ENCODE peak calls at places on chromosomes 13 and 19, in nine cellular contexts. A, J, E, G, L, Q, S, W and K are unnamed samples.

GRCh38 chr19:41413947-41414346 is 13.2 kb downstream of the B3GNT8 start:
- DNase-seq in S (no peak), G (no peak), J (no peak), A (no peak), W (no peak), L (no peak), Q (no peak), E (no peak), K (no peak)

GRCh38 chr13:59834801-59835200 is 328.9 kb downstream of the DIAPH3 start:
- DNase-seq in G (no peak), S (no peak), L (peak), J (no peak), W (no peak), A (no peak), Q (no peak), E (no peak), K (no peak)

GRCh38 chr13:100129605-100130004 is 40.7 kb downstream of the PCCA start:
- DNase-seq in A (no peak), G (no peak), S (no peak), J (no peak), L (no peak), E (no peak), W (peak), Q (no peak), K (no peak)

GRCh38 chr19:42455621-42456081 is 12.9 kb upstream of the CXCL17 start:
- DNase-seq in W (no peak), G (no peak), L (no peak), A (no peak), S (no peak), J (peak), Q (no peak), E (no peak), K (no peak)

GRCh38 chr19:36031308-36031707 is 1.4 kb downstream of the CLIP3 start:
- DNase-seq in G (no peak), A (no peak), J (no peak), L (no peak), S (no peak), Q (no peak), W (no peak), E (no peak), K (no peak)

GRCh38 chr13:83716121-83716520 is 166.2 kb downstream of the SLITRK1 start:
- DNase-seq in E (no peak), J (no peak), S (no peak), Q (no peak), G (no peak), A (no peak), L (no peak), W (no peak), K (no peak)

GRCh38 chr13:30708541-30708940 is 26.8 kb upstream of the ALOX5AP start:
- DNase-seq in E (no peak), W (no peak), S (no peak), A (no peak), G (no peak), J (no peak), Q (no peak), L (peak), K (no peak)

GRCh38 chr19:4379383-4380253 is 20.7 kb downstream of the SH3GL1 start:
- DNase-seq in G (no peak), E (no peak), A (peak), L (peak), J (no peak), W (no peak), S (no peak), Q (peak), K (peak)

GRCh38 chr13:113105032-113105993 is at the start of gene F7:
- DNase-seq in W (no peak), J (no peak), L (peak), G (peak), E (no peak), S (no peak), A (no peak), Q (no peak), K (no peak)

GRCh38 chr19:17145546-17146497 is 69.3 kb upstream of the USE1 start:
- DNase-seq in A (no peak), J (no peak), L (no peak), S (no peak), E (no peak), G (no peak), Q (no peak), W (no peak), K (no peak)
- TF ChIP-seq POLR2A in A (no peak), J (no peak), L (no peak), S (no peak), E (no peak), G (no peak), Q (no peak), W (no peak), K (no peak)

GRCh38 chr19:55640577-55641375 is at the start of gene ZNF580:
- DNase-seq in A (peak), S (peak), J (peak), E (peak), L (peak), W (peak), Q (peak), G (peak), K (peak)

GRCh38 chr19:55643003-55643732 is at the start of gene ZNF581:
- DNase-seq in A (peak), L (peak), W (peak), Q (peak), E (peak), S (peak), J (peak), G (peak), K (peak)

GRCh38 chr19:55643733-55644116 is 276 bp downstream of the ZNF581 start:
- DNase-seq in G (no peak), A (no peak), E (no peak), Q (no peak), W (no peak), L (no peak), J (peak), S (peak), K (no peak)

GRCh38 chr19:55641376-55642152 is 762 bp downstream of the ZNF580 start:
- DNase-seq in G (no peak), Q (no peak), J (no peak), L (peak), E (no peak), S (no peak), A (no peak), W (no peak), K (peak)

DNA sequence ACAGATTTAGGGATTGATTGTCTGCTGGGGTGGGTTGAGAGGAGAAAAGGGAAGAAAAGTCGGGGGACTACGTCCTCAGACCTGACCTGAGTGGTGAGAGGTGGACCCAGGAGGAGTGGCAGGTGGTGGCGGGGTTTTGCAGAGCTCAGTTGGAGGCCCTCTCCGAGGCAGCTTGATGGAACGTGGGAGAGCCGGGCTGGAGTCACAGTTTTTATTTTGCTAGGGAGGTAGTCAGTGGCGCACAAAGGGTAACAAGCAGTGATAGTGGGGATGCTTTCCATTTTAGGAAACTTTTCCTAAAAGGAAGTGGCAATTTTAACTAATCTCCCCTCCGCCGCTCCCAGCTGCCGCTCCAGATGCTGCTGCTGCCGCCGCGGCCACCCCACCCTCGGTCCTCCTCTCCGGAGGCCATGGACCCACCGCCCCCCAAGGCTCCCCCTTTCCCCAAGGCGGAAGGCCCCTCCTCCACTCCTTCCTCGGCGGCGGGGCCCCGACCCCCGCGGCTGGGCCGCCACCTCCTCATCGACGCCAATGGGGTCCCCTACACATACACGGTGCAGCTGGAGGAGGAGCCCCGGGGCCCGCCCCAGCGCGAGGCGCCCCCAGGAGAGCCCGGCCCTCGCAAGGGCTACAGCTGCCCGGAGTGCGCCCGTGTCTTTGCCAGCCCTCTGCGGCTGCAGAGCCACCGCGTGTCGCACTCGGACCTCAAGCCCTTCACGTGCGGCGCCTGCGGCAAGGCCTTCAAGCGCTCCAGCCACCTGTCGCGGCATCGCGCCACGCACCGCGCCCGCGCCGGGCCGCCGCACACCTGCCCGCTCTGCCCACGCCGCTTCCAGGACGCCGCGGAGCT is 1.1 kb upstream of the ZNF581 start:
- DNase-seq in J (peak), E (no peak), A (no peak), Q (no peak), L (no peak), W (no peak), G (no peak), S (peak), K (peak)
- TF ChIP-seq POLR2A in J (peak), E (no peak), A (peak), Q (no peak), L (no peak), W (no peak), G (no peak), S (no peak), K (no peak)

GRCh38 chr19:7789447-7789846 is 26.4 kb downstream of the CLEC4M start:
- DNase-seq in A (no peak), G (no peak), L (no peak), W (no peak), Q (no peak), J (no peak), S (no peak), E (no peak), K (no peak)
- TF ChIP-seq POLR2A in A (no peak), G (no peak), L (no peak), W (no peak), Q (no peak), J (no peak), S (no peak), E (no peak), K (no peak)

DNA sequence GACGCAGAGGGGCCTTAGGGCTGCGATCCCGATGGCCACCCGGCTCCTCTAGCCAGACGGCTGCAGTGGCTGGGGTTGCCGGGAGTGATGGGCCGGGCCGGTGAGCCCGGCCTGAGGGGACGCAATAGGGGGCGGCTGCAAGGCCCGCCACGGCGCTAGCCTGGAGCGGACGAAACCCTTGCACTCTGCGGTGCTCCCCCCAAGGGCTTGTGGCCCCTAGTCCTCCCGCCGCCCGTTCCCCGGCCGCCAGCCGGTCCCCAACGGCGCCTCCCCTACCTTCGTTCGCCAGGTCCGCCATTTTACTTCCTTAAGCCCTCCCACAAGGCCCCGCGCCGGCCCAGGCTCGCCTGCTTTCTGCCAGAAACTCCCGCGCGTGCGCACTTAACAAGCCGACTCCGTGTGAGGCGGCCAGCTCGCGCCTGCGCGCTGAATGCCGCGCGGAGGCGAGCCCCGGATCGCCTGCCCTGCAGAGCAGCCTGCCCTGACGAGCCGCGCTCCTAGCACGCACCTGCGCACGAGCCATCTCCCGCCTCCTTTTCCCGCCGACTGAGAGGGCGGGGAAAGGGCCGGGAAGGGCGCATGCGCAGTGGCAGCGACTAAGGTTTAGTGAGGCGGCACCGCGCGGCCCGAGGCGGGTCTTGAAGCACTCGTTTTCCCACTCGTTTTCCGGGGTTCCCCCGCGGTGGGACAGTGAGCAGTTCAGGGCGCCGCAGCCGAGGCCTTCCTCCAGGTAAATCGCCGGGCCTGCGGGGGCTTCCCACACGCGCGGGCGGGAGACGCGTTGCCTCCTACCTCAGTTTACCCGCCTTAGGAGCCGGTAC is at the start of gene RANBP3:
- DNase-seq in A (peak), L (peak), W (peak), Q (peak), S (peak), J (peak), G (peak), E (peak), K (peak)
- TF ChIP-seq POLR2A in A (peak), L (no peak), W (peak), Q (peak), S (peak), J (peak), G (no peak), E (peak), K (peak)

GRCh38 chr13:107736149-107736548 is 479.2 kb downstream of the LIG4 start:
- DNase-seq in W (no peak), A (no peak), Q (no peak), J (no peak), G (no peak), L (no peak), E (no peak), S (no peak), K (no peak)

GRCh38 chr13:107730835-107731234 is 484.5 kb downstream of the LIG4 start:
- DNase-seq in J (no peak), W (no peak), G (no peak), S (no peak), A (no peak), Q (no peak), E (no peak), L (peak), K (no peak)

DNA sequence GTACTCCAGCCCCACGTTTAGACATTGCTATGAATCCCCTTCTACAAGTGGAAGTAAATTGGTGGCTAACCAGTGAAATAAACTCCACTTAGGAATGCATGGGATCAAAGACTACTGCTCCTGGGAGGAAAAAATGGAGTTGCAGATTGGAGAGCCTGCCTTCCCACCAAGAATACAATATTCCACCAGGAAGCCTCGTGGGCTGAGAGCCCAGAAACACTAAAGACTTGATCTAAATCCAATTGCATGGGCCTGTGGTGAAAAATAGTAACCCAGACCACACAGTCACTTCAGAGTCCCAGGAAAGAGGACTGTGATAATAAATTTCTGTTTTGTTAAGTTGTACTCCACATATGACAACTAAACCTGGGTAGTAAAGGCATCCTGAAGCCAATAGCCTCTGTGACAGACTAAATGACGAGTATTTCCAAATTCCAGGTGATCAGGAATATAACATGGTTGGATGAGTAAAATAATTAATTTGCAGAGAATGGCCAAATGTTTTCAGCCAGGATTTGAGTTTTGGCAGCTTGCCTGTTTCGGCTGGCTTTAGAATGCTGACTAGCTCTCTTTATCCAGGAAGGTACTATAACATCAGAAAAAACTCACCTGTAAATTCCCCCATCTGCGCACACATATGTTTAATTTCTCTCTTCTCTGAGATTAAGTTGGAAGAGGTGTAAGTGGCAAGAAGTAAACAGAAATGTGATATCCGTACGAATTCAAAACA is 480.3 kb downstream of the LIG4 start:
- DNase-seq in L (no peak), J (no peak), A (no peak), Q (no peak), G (no peak), W (no peak), E (no peak), S (no peak), K (no peak)
- TF ChIP-seq POLR2A in L (no peak), J (no peak), A (no peak), Q (no peak), G (no peak), W (no peak), E (no peak), S (no peak), K (no peak)

GRCh38 chr19:54369082-54369691 is 4.5 kb upstream of the LAIR1 start:
- DNase-seq in G (no peak), E (no peak), S (no peak), J (no peak), L (no peak), W (no peak), A (no peak), Q (no peak), K (no peak)

GRCh38 chr19:54366811-54367210 is 2.1 kb upstream of the LAIR1 start:
- DNase-seq in J (no peak), S (no peak), W (no peak), E (no peak), Q (no peak), L (no peak), G (no peak), A (no peak), K (no peak)

DNA sequence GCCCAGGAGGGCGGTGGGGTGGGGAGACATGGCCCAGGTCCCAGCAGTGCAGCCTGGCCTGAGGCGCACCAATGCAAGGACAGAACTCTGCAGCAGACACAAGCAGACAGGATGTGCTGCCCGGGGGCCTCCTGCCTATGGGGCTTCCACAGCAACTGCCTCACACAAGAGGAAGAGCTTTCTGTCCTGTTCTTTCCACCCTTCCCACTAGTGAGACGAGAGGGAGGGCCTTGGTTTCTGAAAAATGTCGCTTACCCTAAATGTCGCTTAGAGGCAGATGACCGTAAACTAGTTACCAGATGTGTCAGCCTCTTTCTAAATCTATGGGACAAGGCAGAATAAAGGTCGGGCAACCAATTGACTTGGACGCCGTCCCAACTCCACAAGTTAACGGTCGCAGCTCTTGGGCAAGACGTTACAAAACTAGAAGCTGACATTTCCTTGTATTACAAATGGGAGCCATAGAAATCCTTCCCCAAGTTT is at the start of gene LAIR1:
- DNase-seq in A (no peak), J (no peak), S (no peak), W (peak), Q (no peak), L (no peak), G (peak), E (no peak), K (no peak)
- TF ChIP-seq POLR2A in A (no peak), J (peak), S (no peak), W (no peak), Q (no peak), L (no peak), G (no peak), E (no peak), K (no peak)

DNA sequence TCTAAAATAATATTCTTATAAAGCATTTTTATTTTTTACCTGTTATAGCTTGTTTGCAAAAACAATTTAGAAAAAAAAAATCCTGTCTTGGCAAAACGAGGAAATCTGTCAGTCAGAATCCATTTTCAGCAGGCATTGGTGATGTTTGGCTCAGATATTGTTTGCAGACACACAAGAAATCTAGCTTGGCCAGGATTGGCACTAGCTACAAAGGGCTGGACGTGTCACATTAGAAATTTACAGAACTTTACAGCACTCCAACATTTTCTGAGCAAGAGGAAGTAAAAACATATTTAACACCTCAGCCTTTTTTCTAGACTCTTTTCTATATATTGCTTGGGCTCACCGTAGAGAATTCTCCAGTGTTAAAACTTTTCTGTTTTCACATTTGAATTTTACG is 9.9 kb downstream of the ZNF91 start:
- DNase-seq in A (no peak), Q (no peak), S (no peak), L (no peak), W (no peak), E (no peak), J (no peak), G (no peak), K (no peak)
- TF ChIP-seq POLR2A in A (no peak), Q (no peak), S (no peak), L (no peak), W (no peak), E (no peak), J (no peak), G (no peak), K (no peak)

GRCh38 chr19:15238639-15239155 is 6.4 kb upstream of the EPHX3 start:
- DNase-seq in S (no peak), W (no peak), Q (no peak), A (no peak), G (no peak), L (no peak), E (no peak), J (no peak), K (no peak)

GRCh38 chr19:15234525-15235130 is 2.4 kb upstream of the EPHX3 start:
- DNase-seq in E (no peak), G (no peak), S (no peak), L (peak), Q (no peak), W (no peak), A (no peak), J (no peak), K (no peak)

GRCh38 chr19:15237759-15238638 is 5.8 kb upstream of the EPHX3 start:
- DNase-seq in A (no peak), L (no peak), G (no peak), S (no peak), Q (no peak), J (no peak), E (no peak), W (no peak), K (no peak)

GRCh38 chr19:15236886-15237285 is 4.6 kb upstream of the EPHX3 start:
- DNase-seq in J (no peak), E (no peak), S (no peak), L (no peak), W (no peak), A (no peak), G (no peak), Q (no peak), K (no peak)

DNA sequence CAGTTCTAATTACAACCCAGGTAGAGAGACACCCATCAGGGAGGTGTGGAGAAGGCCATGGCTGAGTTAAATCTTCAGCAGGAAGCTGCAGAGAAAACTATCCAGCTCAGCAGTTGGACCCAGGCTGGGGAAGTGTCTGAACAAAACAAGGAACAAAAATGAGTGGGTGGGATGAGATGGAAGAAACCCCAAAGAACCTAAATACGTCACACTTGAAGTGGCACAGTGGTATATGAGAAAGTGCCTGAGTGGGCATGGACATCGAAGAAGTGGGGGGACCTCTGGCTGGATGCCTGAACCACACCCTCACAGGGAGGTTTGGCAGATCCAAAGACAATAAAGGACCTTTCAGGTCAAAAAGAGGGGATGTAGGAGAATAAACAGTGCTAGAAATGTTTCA is 3.5 kb upstream of the EPHX3 start:
- DNase-seq in L (no peak), S (no peak), Q (no peak), E (no peak), J (no peak), W (no peak), A (no peak), G (no peak), K (no peak)
- TF ChIP-seq POLR2A in L (no peak), S (no peak), Q (no peak), E (no peak), J (no peak), W (no peak), A (no peak), G (no peak), K (no peak)